ENCODE peak calls at places on chromosomes 2 and 18, in six cellular contexts. I is foreskin fibroblast, Z is mucosa of descending colon, Y is MM.1S, B is IMR-90, E is AG09309. G is an unnamed sample.

GRCh38 chr2:142678164-142678563 is 199.3 kb upstream of the KYNU start:
- DNase-seq in I (no peak), Z (no peak), Y (no peak), B (no peak), E (no peak), G (no peak)

GRCh38 chr2:144943986-144944385 is 424.1 kb upstream of the ZEB2 start:
- DNase-seq in I (peak), Z (no peak), Y (no peak), B (peak), E (no peak), G (peak)

GRCh38 chr2:237715459-237715947 is 83.1 kb upstream of the RBM44 start:
- DNase-seq in I (no peak), Z (no peak), Y (no peak), B (no peak), E (no peak), G (no peak)

GRCh38 chr2:60555066-60555793 is 1.8 kb upstream of the BCL11A start:
- DNase-seq in I (peak), Z (peak), Y (peak), B (peak), E (no peak), G (no peak)

GRCh38 chr2:55616509-55617159 is 788 bp downstream of the PPP4R3B start:
- DNase-seq in I (peak), Z (no peak), Y (peak), B (peak), E (no peak), G (no peak)

GRCh38 chr2:151523825-151524224 is 114.1 kb downstream of the RIF1 start:
- DNase-seq in I (peak), Z (no peak), Y (no peak), B (peak), E (no peak), G (peak)

GRCh38 chr2:37582911-37583310 is 88.5 kb downstream of the CDC42EP3 start:
- DNase-seq in I (peak), Z (no peak), Y (no peak), B (no peak), E (no peak), G (no peak)

GRCh38 chr2:129229196-129229595 is 750.3 kb upstream of the RAB6C start:
- DNase-seq in I (no peak), Z (no peak), Y (no peak), B (no peak), E (no peak), G (no peak)

GRCh38 chr2:10124538-10125045 is 2.1 kb downstream of the RRM2 start:
- DNase-seq in I (peak), Z (no peak), Y (peak), B (peak), E (no peak), G (peak)

GRCh38 chr2:238097201-238097987 is 2.7 kb upstream of the ESPNL start:
- DNase-seq in I (no peak), Z (no peak), Y (no peak), B (no peak), E (no peak), G (no peak)

GRCh38 chr2:173462908-173463840 is 108.5 kb downstream of the CDCA7 start:
- DNase-seq in I (no peak), Z (peak), Y (no peak), B (no peak), E (no peak), G (no peak)

GRCh38 chr18:68713131-68713530 is 1.8 kb downstream of the TMX3 start:
- DNase-seq in I (no peak), Z (no peak), Y (no peak), B (no peak), E (no peak), G (no peak)

GRCh38 chr2:205546417-205546816 is 135.9 kb upstream of the NRP2 start:
- DNase-seq in I (no peak), Z (no peak), Y (no peak), B (no peak), E (no peak), G (no peak)

GRCh38 chr2:102253140-102253752 is 58.1 kb upstream of the IL1RL1 start:
- DNase-seq in I (no peak), Z (no peak), Y (no peak), B (no peak), E (no peak), G (no peak)

GRCh38 chr2:219028141-219028540 is 13.2 kb downstream of the CFAP65 start:
- DNase-seq in I (no peak), Z (no peak), Y (no peak), B (no peak), E (no peak), G (no peak)

GRCh38 chr2:44934962-44935853 is 6.3 kb upstream of the SIX3 start:
- DNase-seq in I (no peak), Z (peak), Y (no peak), B (no peak), E (no peak), G (no peak)

GRCh38 chr2:101974663-101975062 is 17.1 kb upstream of the IL1R2 start:
- DNase-seq in I (peak), Z (no peak), Y (no peak), B (no peak), E (no peak), G (no peak)

GRCh38 chr2:46493241-46493970 is 14.0 kb downstream of the TMEM247 start:
- DNase-seq in I (peak), Z (no peak), Y (peak), B (peak), E (peak), G (peak)

GRCh38 chr2:176412136-176412535 is 142.9 kb downstream of the MTX2 start:
- DNase-seq in I (no peak), Z (no peak), Y (no peak), B (no peak), E (no peak), G (no peak)

GRCh38 chr18:67285583-67285982 is 230.9 kb downstream of the DSEL start:
- DNase-seq in I (no peak), Z (no peak), Y (no peak), B (no peak), E (no peak), G (no peak)

GRCh38 chr2:145598434-145598833 is 1078.5 kb upstream of the ZEB2 start:
- DNase-seq in I (peak), Z (no peak), Y (no peak), B (peak), E (peak), G (no peak)

GRCh38 chr18:21342372-21342771 is 100.3 kb downstream of the GREB1L start:
- DNase-seq in I (no peak), Z (no peak), Y (no peak), B (no peak), E (no peak), G (no peak)

GRCh38 chr18:3340015-3340681 is 78.2 kb downstream of the MYL12B start:
- DNase-seq in I (peak), Z (no peak), Y (no peak), B (peak), E (no peak), G (no peak)

GRCh38 chr2:176122633-176123482 is at the start of gene HOXD9:
- DNase-seq in I (peak), Z (peak), Y (no peak), B (no peak), E (no peak), G (no peak)

GRCh38 chr2:80748576-80748975 is 444.0 kb upstream of the LRRTM1 start:
- DNase-seq in I (no peak), Z (no peak), Y (peak), B (no peak), E (no peak), G (no peak)

GRCh38 chr2:217972490-217972889 is 30.3 kb downstream of the TNS1 start:
- DNase-seq in I (no peak), Z (no peak), Y (no peak), B (no peak), E (no peak), G (no peak)

GRCh38 chr2:197502201-197502600 is 2.0 kb downstream of the HSPE1 start:
- DNase-seq in I (no peak), Z (no peak), Y (no peak), B (no peak), E (no peak), G (no peak)

GRCh38 chr2:54898451-54899226 is 151.6 kb downstream of the RTN4 start:
- DNase-seq in I (no peak), Z (no peak), Y (no peak), B (no peak), E (no peak), G (no peak)

GRCh38 chr2:67733517-67733916 is 329.3 kb downstream of the C1D start:
- DNase-seq in I (peak), Z (no peak), Y (no peak), B (no peak), E (no peak), G (no peak)

GRCh38 chr18:31487251-31488015 is 10.5 kb upstream of the DSG2 start:
- DNase-seq in I (no peak), Z (no peak), Y (no peak), B (peak), E (peak), G (peak)

GRCh38 chr2:156189584-156189983 is 142.9 kb downstream of the NR4A2 start:
- DNase-seq in I (no peak), Z (no peak), Y (no peak), B (no peak), E (no peak), G (no peak)

GRCh38 chr2:239337877-239338484 is 62.8 kb downstream of the HDAC4 start:
- DNase-seq in I (no peak), Z (no peak), Y (no peak), B (no peak), E (no peak), G (no peak)

GRCh38 chr18:896315-896714 is 8.4 kb upstream of the ADCYAP1 start:
- DNase-seq in I (no peak), Z (no peak), Y (no peak), B (no peak), E (no peak), G (no peak)

GRCh38 chr2:180962727-180963312 is 17.6 kb upstream of the UBE2E3 start:
- DNase-seq in I (no peak), Z (no peak), Y (no peak), B (no peak), E (no peak), G (no peak)

GRCh38 chr18:6207119-6207518 is 207.6 kb downstream of the L3MBTL4 start:
- DNase-seq in I (no peak), Z (no peak), Y (no peak), B (peak), E (no peak), G (no peak)

GRCh38 chr2:130768191-130768855 is 13.0 kb downstream of the AMER3 start:
- DNase-seq in I (no peak), Z (no peak), Y (no peak), B (no peak), E (no peak), G (no peak)
- TF ChIP-seq CTCF in I (no peak), Z (no peak), Y (peak), B (no peak), E (no peak), G (no peak)

GRCh38 chr2:216671081-216671411 is 24.3 kb downstream of the IGFBP5 start:
- DNase-seq in I (no peak), Z (no peak), Y (no peak), B (peak), E (no peak), G (no peak)
- H3K4me3 ChIP-seq in I (no peak), Z (no peak), Y (no peak), B (no peak), E (no peak), G (no peak)

GRCh38 chr2:170822292-170822884 is 5.7 kb downstream of the GAD1 start:
- DNase-seq in I (peak), Z (no peak), Y (no peak), B (no peak), E (no peak), G (no peak)
- TF ChIP-seq CTCF in I (no peak), Z (no peak), Y (no peak), B (no peak), E (peak), G (no peak)

GRCh38 chr18:48942554-48943261 is 8.1 kb downstream of the SMAD7 start:
- DNase-seq in I (peak), Z (no peak), Y (peak), B (peak), E (peak), G (peak)
- H3K4me3 ChIP-seq in I (no peak), Z (no peak), Y (peak), B (no peak), E (peak), G (no peak)

DNA sequence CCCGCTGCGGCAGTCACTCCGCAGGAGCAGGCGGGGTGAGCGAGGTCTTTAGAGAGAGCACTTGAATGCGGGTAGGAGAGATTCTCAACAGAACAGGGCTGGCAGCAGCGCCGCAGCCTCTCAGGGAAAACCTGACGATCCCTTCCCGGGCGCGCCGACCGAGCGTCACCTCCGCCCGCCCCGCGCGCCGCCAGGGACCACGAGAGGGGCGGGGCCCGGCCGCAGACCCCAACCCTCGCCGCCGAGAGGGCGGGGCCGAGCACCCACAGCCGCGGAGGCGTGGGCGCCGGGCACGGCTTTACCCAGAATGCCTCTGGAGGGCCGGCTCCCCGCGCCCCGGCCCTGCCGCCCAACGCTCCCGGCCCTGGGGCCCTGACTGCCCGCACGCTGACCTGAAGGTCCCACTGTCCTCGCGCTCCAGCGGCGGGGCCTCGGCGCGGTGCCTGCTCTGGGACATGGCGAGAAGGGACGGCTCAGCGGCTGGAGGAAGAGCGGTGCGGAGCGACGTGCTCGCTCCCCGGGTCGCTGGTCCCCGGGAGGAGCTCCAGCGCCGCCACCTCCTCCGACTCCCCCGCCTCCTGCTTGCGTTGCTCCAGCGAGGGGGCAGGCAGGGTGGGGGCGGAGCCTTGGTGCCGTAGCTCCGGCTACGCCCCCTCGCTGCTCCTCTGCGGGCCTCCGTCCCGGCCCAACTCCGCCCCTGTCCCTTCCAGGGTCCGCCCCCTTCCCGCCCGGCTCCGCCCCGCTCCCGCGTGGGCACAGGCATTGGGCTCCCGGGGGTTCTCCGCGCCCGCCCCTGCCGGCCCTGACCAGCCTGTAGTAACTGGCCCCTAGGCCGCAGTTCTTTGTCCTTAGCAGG is at the start of the genes PJVK and PRKRA:
- DNase-seq in I (peak), Z (peak), Y (peak), B (peak), E (peak), G (peak)
- TF ChIP-seq CTCF in I (no peak), Z (peak), Y (no peak), B (no peak), E (no peak), G (no peak)

GRCh38 chr2:74846481-74846880 is 12.6 kb downstream of the HK2 start:
- DNase-seq in I (no peak), Z (no peak), Y (no peak), B (no peak), E (no peak), G (no peak)

GRCh38 chr2:74844752-74845151 is 10.8 kb downstream of the HK2 start:
- DNase-seq in I (no peak), Z (no peak), Y (no peak), B (no peak), E (no peak), G (no peak)

GRCh38 chr2:74843371-74844298 is 9.7 kb downstream of the HK2 start:
- DNase-seq in I (peak), Z (no peak), Y (peak), B (peak), E (no peak), G (no peak)

GRCh38 chr2:74845991-74846390 is 12.1 kb downstream of the HK2 start:
- DNase-seq in I (peak), Z (no peak), Y (no peak), B (peak), E (no peak), G (no peak)

GRCh38 chr2:74845217-74845751 is 11.4 kb downstream of the HK2 start:
- DNase-seq in I (peak), Z (peak), Y (no peak), B (peak), E (peak), G (peak)
- H3K4me3 ChIP-seq in I (peak), Z (no peak), Y (no peak), B (no peak), E (no peak), G (peak)

GRCh38 chr18:45850021-45850420 is 24.5 kb downstream of the SIGLEC15 start:
- DNase-seq in I (no peak), Z (no peak), Y (no peak), B (no peak), E (no peak), G (no peak)
- TF ChIP-seq CTCF in I (peak), Z (no peak), Y (peak), B (peak), E (peak), G (peak)